ENCODE peak calls at places on chromosomes 4 and X, in nine cellular contexts. M is posterior cingulate gyrus; I is naive thymus-derived CD8-positive, alpha-beta T cell; Z is activated naive CD8-positive, alpha-beta T cell treated with anti-CD3 and anti-CD28 coated beads, Interleukin-2, amount 10 ng/mL, durations not matched to agents 7 days and 5 days; H is NCI-H2171; L is astrocyte of the spinal cord; V is frontal cortex; Y is renal cortical epithelial cell; G is SK-N-DZ. X is an unnamed sample.

GRCh38 chr4:118729287-118730286 is 44.4 kb downstream of the METTL14 start:
- DNase-seq in H (no peak), L (peak), Z (no peak), M (no peak), G (no peak), I (no peak), Y (no peak), V (no peak), X (no peak)

GRCh38 chr4:108010167-108010566 is 20.5 kb downstream of the HADH start:
- DNase-seq in Y (no peak), M (no peak), L (peak), V (no peak), G (no peak), H (no peak), I (no peak), Z (no peak), X (peak)

GRCh38 chr4:34953145-34953799 is 1291.0 kb downstream of the ARAP2 start:
- DNase-seq in L (no peak), Z (no peak), G (peak), Y (no peak), V (no peak), M (peak), I (no peak), H (no peak), X (no peak)

GRCh38 chrX:103428525-103428924 is 52.2 kb downstream of the BEX3 start:
- DNase-seq in G (no peak), M (no peak), L (no peak), I (no peak), Y (no peak), H (no peak), Z (no peak), V (no peak), X (no peak)

GRCh38 chr4:101597204-101597603 is 193.3 kb upstream of the BANK1 start:
- DNase-seq in M (no peak), V (no peak), Y (no peak), I (no peak), H (no peak), Z (no peak), L (no peak), G (no peak), X (no peak)

GRCh38 chr4:7960790-7961655 is 21.4 kb upstream of the AFAP1 start:
- DNase-seq in V (no peak), Z (peak), Y (peak), L (peak), I (no peak), G (no peak), H (no peak), M (peak), X (peak)

GRCh38 chrX:37599735-37600134 is 28.3 kb downstream of the LANCL3 start:
- DNase-seq in Y (no peak), L (no peak), I (no peak), V (no peak), G (no peak), Z (no peak), H (no peak), M (no peak), X (no peak)

GRCh38 chr4:29900336-29900735 is 819.8 kb upstream of the PCDH7 start:
- DNase-seq in H (no peak), V (no peak), M (no peak), I (no peak), Y (no peak), Z (no peak), L (no peak), G (no peak), X (no peak)

GRCh38 chrX:10142041-10142589 is 14.7 kb upstream of the CLCN4 start:
- DNase-seq in G (no peak), Y (no peak), H (no peak), V (no peak), Z (no peak), M (peak), L (no peak), I (no peak), X (no peak)

GRCh38 chrX:13252726-13253125 is 67.1 kb downstream of the ATXN3L start:
- DNase-seq in Z (no peak), I (no peak), L (peak), M (no peak), Y (no peak), G (no peak), H (no peak), V (no peak), X (peak)

GRCh38 chrX:101430457-101431078 is 22.5 kb downstream of the HNRNPH2 start:
- DNase-seq in M (no peak), Y (peak), L (peak), V (no peak), Z (no peak), G (no peak), H (no peak), I (no peak), X (peak)

GRCh38 chrX:18194688-18195087 is 26.0 kb downstream of the BEND2 start:
- DNase-seq in L (no peak), V (no peak), G (no peak), H (no peak), I (no peak), Z (no peak), Y (no peak), M (no peak), X (no peak)

GRCh38 chr4:125423124-125423523 is 108.4 kb downstream of the FAT4 start:
- DNase-seq in Z (no peak), G (no peak), Y (no peak), I (no peak), V (no peak), M (no peak), L (no peak), H (no peak), X (no peak)

GRCh38 chr4:121358473-121358872 is 22.3 kb downstream of the QRFPR start:
- DNase-seq in V (no peak), H (no peak), M (no peak), L (peak), I (no peak), Z (no peak), G (no peak), Y (peak), X (peak)

GRCh38 chr4:78361621-78362120 is 189.9 kb upstream of the ANXA3 start:
- DNase-seq in H (no peak), V (no peak), G (no peak), Y (no peak), L (no peak), Z (no peak), I (no peak), M (no peak), X (no peak)

GRCh38 chr4:166202991-166203390 is 330.0 kb downstream of the TLL1 start:
- DNase-seq in V (no peak), Y (no peak), G (no peak), I (no peak), M (no peak), L (no peak), H (no peak), Z (no peak), X (no peak)

GRCh38 chrX:143634373-143634685 is 1.6 kb downstream of the SLITRK4 start:
- DNase-seq in I (no peak), V (no peak), Z (no peak), L (no peak), M (peak), Y (no peak), H (no peak), G (no peak), X (no peak)

GRCh38 chr4:89657931-89658700 is 178.8 kb downstream of the SNCA start:
- DNase-seq in I (no peak), M (no peak), G (peak), Z (no peak), Y (peak), L (peak), V (peak), H (no peak), X (peak)

GRCh38 chr4:5980436-5981155 is 37.6 kb downstream of the C4orf50 start:
- DNase-seq in Z (no peak), L (no peak), H (no peak), G (no peak), M (peak), I (no peak), Y (no peak), V (no peak), X (peak)

GRCh38 chrX:70042399-70043371 is 7.1 kb downstream of the AWAT2 start:
- DNase-seq in Y (no peak), V (no peak), Z (no peak), H (no peak), M (no peak), L (no peak), G (no peak), I (no peak), X (peak)

GRCh38 chr4:101232074-101232776 is 115.1 kb downstream of the PPP3CA start:
- DNase-seq in V (no peak), G (no peak), H (no peak), L (peak), M (no peak), Y (peak), I (no peak), Z (no peak), X (peak)

GRCh38 chr4:24842356-24842755 is 47.0 kb downstream of the SOD3 start:
- DNase-seq in M (peak), G (no peak), L (no peak), Y (no peak), Z (no peak), V (no peak), I (no peak), H (no peak), X (no peak)

GRCh38 chrX:30283456-30284200 is 25.6 kb downstream of the NR0B1 start:
- DNase-seq in I (no peak), G (no peak), L (peak), Y (peak), V (no peak), M (no peak), Z (no peak), H (no peak), X (peak)

GRCh38 chrX:15761564-15762191 is 23.6 kb downstream of the CA5B start:
- DNase-seq in I (no peak), M (no peak), H (no peak), V (peak), G (peak), L (peak), Z (no peak), Y (no peak), X (peak)

GRCh38 chr4:9952415-9952950 is 68.8 kb downstream of the SLC2A9 start:
- DNase-seq in V (no peak), I (no peak), L (no peak), Z (no peak), M (no peak), G (no peak), H (no peak), Y (peak), X (no peak)

GRCh38 chr4:101157415-101158135 is 189.8 kb downstream of the PPP3CA start:
- DNase-seq in H (no peak), Z (no peak), M (no peak), I (no peak), Y (no peak), V (no peak), L (peak), G (no peak), X (no peak)

GRCh38 chrX:40094041-40094899 is 3.5 kb downstream of the BCOR start:
- DNase-seq in Z (no peak), Y (no peak), H (no peak), V (no peak), G (peak), I (no peak), L (no peak), M (peak), X (peak)

GRCh38 chrX:33183366-33183765 is 28.0 kb downstream of the DMD start:
- DNase-seq in G (peak), H (no peak), Z (no peak), M (peak), Y (no peak), I (no peak), V (peak), L (peak), X (peak)

GRCh38 chr4:145697332-145697731 is 17.4 kb downstream of the C4orf51 start:
- DNase-seq in H (no peak), Y (no peak), M (no peak), V (no peak), L (no peak), G (no peak), I (no peak), Z (no peak), X (no peak)

GRCh38 chr4:177119021-177119461 is 190.6 kb upstream of the NEIL3 start:
- DNase-seq in H (no peak), G (no peak), I (no peak), L (no peak), Z (no peak), M (no peak), V (no peak), Y (no peak), X (peak)

GRCh38 chrX:41381685-41382084 is 47.7 kb downstream of the DDX3X start:
- DNase-seq in L (peak), H (no peak), G (no peak), M (peak), Z (no peak), Y (peak), V (no peak), I (no peak), X (peak)

GRCh38 chr4:4339504-4340085 is 47.3 kb upstream of the NSG1 start:
- DNase-seq in H (no peak), G (peak), Z (no peak), L (no peak), M (peak), I (no peak), Y (no peak), V (no peak), X (no peak)

GRCh38 chrX:80667967-80668366 is 141.7 kb downstream of the BRWD3 start:
- DNase-seq in G (no peak), L (no peak), H (no peak), M (no peak), I (no peak), Y (no peak), V (no peak), Z (no peak), X (no peak)

GRCh38 chrX:2690856-2691542 is at the start of gene CD99:
- DNase-seq in I (peak), G (peak), V (peak), Y (peak), H (no peak), M (peak), Z (peak), L (peak), X (peak)

GRCh38 chr4:108592674-108592986 is 27.7 kb upstream of the RPL34 start:
- DNase-seq in M (no peak), G (peak), I (no peak), Y (no peak), Z (no peak), V (no peak), L (no peak), H (no peak), X (no peak)

GRCh38 chr4:168679397-168680176 is 182.7 kb downstream of the PALLD start:
- DNase-seq in G (no peak), H (no peak), V (no peak), L (no peak), I (no peak), M (no peak), Y (no peak), Z (no peak), X (no peak)

X was measured in myocyte.